ENCODE peak calls at places on chromosomes 6 and 20, in ten cellular contexts. E is A549, R is H1, M is WTC11, U is HepG2, O is HCT116, L is NB4, B is K562, J is endothelial cell of umbilical vein, Q is GM12878. H is an unnamed sample.

GRCh38 chr20:48002517-48002970 is 217.3 kb upstream of the SULF2 start:
- DNase-seq in R (no peak), B (no peak), U (no peak), Q (peak), O (no peak), L (peak), E (no peak), M (no peak), J (no peak), H (no peak)

GRCh38 chr20:9609892-9610502 is 95.6 kb downstream of the LAMP5 start:
- DNase-seq in L (peak), E (peak), M (peak), R (peak), B (peak), Q (peak), O (peak), U (peak), J (peak), H (peak)

GRCh38 chr20:37314617-37315292 is 25.3 kb downstream of the MANBAL start:
- DNase-seq in E (no peak), U (no peak), Q (no peak), R (no peak), B (no peak), L (no peak), M (no peak), O (no peak), J (no peak), H (peak)

GRCh38 chr20:43722153-43722505 is 4.7 kb downstream of the GTSF1L start:
- DNase-seq in O (no peak), J (no peak), B (no peak), Q (no peak), L (no peak), R (no peak), U (no peak), E (no peak), M (no peak), H (no peak)

GRCh38 chr6:37324131-37325033 is 29.4 kb upstream of the RNF8 start:
- DNase-seq in U (no peak), O (peak), J (peak), B (no peak), M (no peak), R (no peak), L (peak), E (no peak), Q (no peak), H (no peak)

GRCh38 chr6:116373300-116373699 is 2.6 kb downstream of the DSE start:
- DNase-seq in J (no peak), R (no peak), E (no peak), O (no peak), M (no peak), U (no peak), L (no peak), Q (no peak), B (no peak), H (no peak)

GRCh38 chr6:53932502-53932901 is 137.7 kb downstream of the LRRC1 start:
- DNase-seq in L (no peak), U (no peak), J (no peak), M (no peak), B (no peak), Q (no peak), R (no peak), O (no peak), E (no peak), H (no peak)

GRCh38 chr20:9996944-9997343 is 37.8 kb upstream of the ANKEF1 start:
- DNase-seq in U (no peak), M (no peak), O (no peak), Q (no peak), E (no peak), B (no peak), L (no peak), J (no peak), R (no peak), H (no peak)

GRCh38 chr20:17457064-17457463 is 74.1 kb downstream of the BFSP1 start:
- DNase-seq in O (no peak), B (no peak), J (no peak), L (no peak), M (no peak), U (no peak), R (no peak), E (no peak), Q (no peak), H (no peak)

GRCh38 chr6:127484207-127484858 is 25.1 kb upstream of the KIAA0408 start:
- DNase-seq in B (no peak), J (peak), E (peak), M (no peak), L (peak), Q (peak), O (no peak), U (peak), R (no peak), H (no peak)

GRCh38 chr6:38110407-38111025 is 291.0 kb downstream of the ZFAND3 start:
- DNase-seq in Q (no peak), M (no peak), J (no peak), E (no peak), B (no peak), L (no peak), O (no peak), U (no peak), R (no peak), H (no peak)

GRCh38 chr6:108242259-108242658 is 18.6 kb downstream of the SNX3 start:
- DNase-seq in J (no peak), O (no peak), B (no peak), E (no peak), U (no peak), M (no peak), L (no peak), R (no peak), Q (no peak), H (no peak)

GRCh38 chr6:163165922-163166321 is 248.6 kb upstream of the QKI start:
- DNase-seq in U (no peak), B (no peak), E (no peak), O (no peak), L (no peak), Q (no peak), J (no peak), M (no peak), R (no peak), H (peak)

DNA sequence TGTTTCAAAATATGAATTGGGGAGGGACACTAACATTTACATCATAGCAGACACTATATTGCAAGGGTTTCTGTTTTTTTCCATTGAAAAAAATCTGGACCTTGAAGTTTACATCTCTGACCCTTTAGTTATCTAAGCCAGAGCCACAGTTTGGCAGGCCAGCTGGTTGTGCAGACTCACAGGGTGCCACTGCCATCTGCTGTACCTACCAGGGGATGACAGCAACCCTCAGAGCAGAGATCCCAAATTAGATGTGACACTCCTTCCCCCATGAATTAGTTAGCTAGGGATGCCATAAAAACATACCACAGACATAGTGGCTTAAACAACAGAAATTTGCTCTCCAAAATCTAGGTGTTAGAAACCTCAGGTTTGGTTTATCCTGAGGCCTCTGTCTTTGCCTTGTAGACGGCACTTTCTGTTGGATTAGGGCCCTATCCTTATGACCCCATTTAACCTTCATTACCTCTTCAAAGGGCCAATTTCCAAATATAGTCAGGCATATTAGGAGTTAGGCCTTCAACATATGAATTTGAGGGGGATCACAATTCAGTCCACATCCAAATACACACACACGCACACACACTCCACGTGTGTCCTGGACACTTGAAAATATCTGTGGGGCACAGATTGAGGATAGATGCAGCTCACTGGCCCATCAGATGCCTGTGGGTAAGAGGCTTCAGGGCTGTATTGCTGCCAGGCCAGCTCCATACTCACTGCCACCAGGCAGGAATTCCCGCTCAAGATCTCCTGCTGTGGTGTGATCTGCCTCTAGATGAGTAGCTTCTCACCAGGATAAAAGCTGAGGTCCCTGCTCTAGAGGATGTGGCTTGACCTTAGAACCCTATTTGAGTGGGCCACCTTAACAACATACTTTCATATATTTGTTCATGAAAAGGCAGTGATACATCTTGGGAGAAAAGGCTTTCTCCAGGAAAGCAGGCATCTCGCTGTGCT is 166.1 kb upstream of the RNF217 start:
- DNase-seq in B (peak), O (no peak), M (peak), L (peak), R (peak), J (no peak), U (no peak), E (peak), Q (no peak), H (no peak)
- TF ChIP-seq CTCF in B (peak), O (peak), M (peak), L (peak), R (peak), J (peak), U (peak), E (peak), Q (peak), H (peak)

DNA sequence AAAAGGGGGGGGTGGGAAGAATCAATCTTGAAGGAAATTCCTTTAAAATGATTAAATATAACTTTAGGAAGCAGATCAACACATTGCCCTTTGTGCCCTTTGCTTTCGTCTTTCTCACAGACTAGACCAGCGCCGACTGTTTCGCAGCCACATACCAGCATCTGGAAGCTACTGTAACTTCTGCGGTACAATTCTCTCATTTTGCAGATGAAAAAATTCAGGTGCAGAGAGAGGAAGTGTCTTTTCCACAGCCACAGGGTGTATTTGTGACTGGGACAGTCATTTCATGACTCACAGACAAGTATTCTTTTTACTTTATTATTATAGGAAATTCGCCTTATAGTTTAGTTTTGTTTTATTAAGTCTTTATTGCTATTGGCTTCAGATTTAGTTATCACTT is 84.2 kb downstream of the UST start:
- DNase-seq in E (no peak), U (no peak), L (no peak), Q (no peak), R (no peak), M (no peak), O (no peak), J (no peak), B (no peak), H (no peak)
- TF ChIP-seq MAX in E (no peak), U (no peak), L (no peak), Q (no peak), R (no peak), M (no peak), O (no peak), J (no peak), B (no peak), H (no peak)

GRCh38 chr6:3206339-3207015 is 21.0 kb downstream of the TUBB2B start:
- DNase-seq in M (no peak), J (no peak), U (no peak), R (no peak), B (no peak), E (no peak), O (no peak), L (no peak), Q (no peak), H (no peak)
- TF ChIP-seq CTCF in M (no peak), J (no peak), U (no peak), R (peak), B (peak), E (no peak), O (peak), L (peak), Q (no peak), H (no peak)

GRCh38 chr6:31738048-31738979 is 1.5 kb upstream of the MSH5 start:
- DNase-seq in Q (peak), L (peak), J (peak), U (peak), E (peak), O (no peak), B (peak), R (no peak), M (no peak), H (no peak)
- TF ChIP-seq MAX in Q (no peak), L (peak), J (no peak), U (no peak), E (no peak), O (no peak), B (peak), R (no peak), M (no peak), H (peak)

DNA sequence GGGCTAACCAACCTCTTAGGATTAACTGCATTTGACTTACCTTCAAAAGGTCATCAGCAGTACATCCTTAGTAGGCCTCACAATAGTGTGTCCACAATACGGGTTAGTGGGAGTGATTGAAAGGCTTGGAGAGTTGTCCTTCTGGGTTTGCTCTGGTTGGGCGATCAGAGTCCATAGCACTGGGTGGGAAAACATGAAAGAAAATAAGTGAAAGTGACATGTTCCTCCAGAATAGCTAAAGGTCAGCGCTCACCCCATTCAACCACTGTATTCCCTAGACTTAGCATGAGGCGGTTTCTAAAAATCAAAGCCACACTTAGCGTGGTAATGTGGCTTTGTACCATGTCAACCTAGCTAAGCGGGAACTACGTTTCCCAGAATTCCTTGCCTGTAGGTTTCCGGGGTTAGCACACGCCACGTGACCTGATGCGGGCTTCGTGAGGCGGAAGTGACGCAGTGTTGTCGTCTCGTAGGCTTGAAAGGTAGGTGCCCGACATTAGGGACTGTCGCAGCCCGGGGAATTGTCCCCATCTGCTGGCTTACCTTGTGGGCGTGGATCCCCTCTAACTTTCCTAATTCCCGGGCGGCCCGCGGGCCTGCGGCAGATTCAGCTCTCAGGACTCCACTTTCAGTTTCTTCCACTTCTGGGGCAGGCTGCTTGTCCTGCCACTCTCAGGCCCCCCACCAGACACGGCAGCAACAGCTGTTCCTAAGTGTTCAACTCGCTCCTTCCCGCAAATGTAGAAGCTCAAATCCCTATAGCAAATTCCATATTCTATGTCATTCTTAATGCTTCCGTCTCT is 19.8 kb upstream of the SCP2D1 start:
- DNase-seq in M (peak), E (peak), B (peak), L (peak), U (peak), Q (peak), O (peak), J (peak), R (peak), H (peak)
- TF ChIP-seq CTCF in M (no peak), E (no peak), B (peak), L (no peak), U (peak), Q (peak), O (no peak), J (no peak), R (no peak), H (no peak)

H was measured in SK-N-SH.